ENCODE peak calls at places on chromosomes 11 and 22, in eight cellular contexts. One of them, this sample, is unnamed.
A peak's percentile ranks its signal among the peaks of the same experiment; 100 is the strongest.

GRCh38 chr22:31995046-31995445 is 48.0 kb upstream of the SLC5A1 start:
- DNase-seq in GF-D8: no peak
- DNase-seq in iPS-NIHi11: peak; percentile 25
- DNase-seq in NCI-H1417: no peak
- DNase-seq in stimulated activated CD4-positive, alpha-beta T cell treated with anti-CD3 and anti-CD28 coated beads, Interleukin-2, amount 100 ng/mL, for 48 hours: no peak
- DNase-seq in ELF-1: no peak
- DNase-seq in germinal center: no peak
- DNase-seq in AG10803: no peak
- DNase-seq in this sample: peak; percentile 38

GRCh38 chr11:19398772-19399542 is 158.2 kb upstream of the E2F8 start:
- DNase-seq in GF-D8: no peak
- DNase-seq in germinal center: no peak
- DNase-seq in NCI-H1417: no peak
- DNase-seq in AG10803: peak; percentile 71
- DNase-seq in ELF-1: no peak
- DNase-seq in stimulated activated CD4-positive, alpha-beta T cell treated with anti-CD3 and anti-CD28 coated beads, Interleukin-2, amount 100 ng/mL, for 48 hours: no peak
- DNase-seq in iPS-NIHi11: no peak
- DNase-seq in this sample: no peak

GRCh38 chr11:26187639-26188038 is 144.3 kb upstream of the ANO3 start:
- DNase-seq in NCI-H1417: no peak
- DNase-seq in AG10803: peak; percentile 88
- DNase-seq in GF-D8: no peak
- DNase-seq in ELF-1: no peak
- DNase-seq in iPS-NIHi11: no peak
- DNase-seq in germinal center: no peak
- DNase-seq in stimulated activated CD4-positive, alpha-beta T cell treated with anti-CD3 and anti-CD28 coated beads, Interleukin-2, amount 100 ng/mL, for 48 hours: no peak
- DNase-seq in this sample: peak; percentile 26

GRCh38 chr11:68329993-68330699 is 17.8 kb downstream of the LRP5 start:
- DNase-seq in AG10803: peak; percentile 61
- DNase-seq in germinal center: no peak
- DNase-seq in GF-D8: no peak
- DNase-seq in stimulated activated CD4-positive, alpha-beta T cell treated with anti-CD3 and anti-CD28 coated beads, Interleukin-2, amount 100 ng/mL, for 48 hours: no peak
- DNase-seq in NCI-H1417: no peak
- DNase-seq in iPS-NIHi11: no peak
- DNase-seq in ELF-1: no peak
- DNase-seq in this sample: no peak

GRCh38 chr11:92048415-92048814 is 176.2 kb upstream of the FAT3 start:
- DNase-seq in stimulated activated CD4-positive, alpha-beta T cell treated with anti-CD3 and anti-CD28 coated beads, Interleukin-2, amount 100 ng/mL, for 48 hours: no peak
- DNase-seq in AG10803: no peak
- DNase-seq in GF-D8: no peak
- DNase-seq in iPS-NIHi11: no peak
- DNase-seq in ELF-1: peak; percentile 4
- DNase-seq in NCI-H1417: no peak
- DNase-seq in germinal center: no peak
- DNase-seq in this sample: no peak

GRCh38 chr11:61477734-61478148 is 30.8 kb upstream of the LRRC10B start:
- DNase-seq in AG10803: no peak
- DNase-seq in NCI-H1417: peak; percentile 32
- DNase-seq in iPS-NIHi11: peak; percentile 88
- DNase-seq in stimulated activated CD4-positive, alpha-beta T cell treated with anti-CD3 and anti-CD28 coated beads, Interleukin-2, amount 100 ng/mL, for 48 hours: peak; percentile 41
- DNase-seq in germinal center: peak; percentile 77
- DNase-seq in ELF-1: peak; percentile 80
- DNase-seq in GF-D8: no peak
- DNase-seq in this sample: peak; percentile 52

GRCh38 chr11:105344938-105345337 is 205.4 kb upstream of the CARD18 start:
- DNase-seq in germinal center: no peak
- DNase-seq in ELF-1: no peak
- DNase-seq in NCI-H1417: no peak
- DNase-seq in stimulated activated CD4-positive, alpha-beta T cell treated with anti-CD3 and anti-CD28 coated beads, Interleukin-2, amount 100 ng/mL, for 48 hours: no peak
- DNase-seq in GF-D8: no peak
- DNase-seq in AG10803: no peak
- DNase-seq in iPS-NIHi11: no peak
- DNase-seq in this sample: no peak

GRCh38 chr22:26610072-26610958 is 7.5 kb downstream of the CRYBB1 start:
- DNase-seq in ELF-1: no peak
- DNase-seq in NCI-H1417: no peak
- DNase-seq in AG10803: peak; percentile 94
- DNase-seq in germinal center: peak; percentile 45
- DNase-seq in GF-D8: no peak
- DNase-seq in stimulated activated CD4-positive, alpha-beta T cell treated with anti-CD3 and anti-CD28 coated beads, Interleukin-2, amount 100 ng/mL, for 48 hours: peak; percentile 33
- DNase-seq in iPS-NIHi11: no peak
- DNase-seq in this sample: no peak

GRCh38 chr11:114366331-114367243 is 33.7 kb downstream of the C11orf71 start:
- DNase-seq in GF-D8: no peak
- DNase-seq in iPS-NIHi11: no peak
- DNase-seq in stimulated activated CD4-positive, alpha-beta T cell treated with anti-CD3 and anti-CD28 coated beads, Interleukin-2, amount 100 ng/mL, for 48 hours: no peak
- DNase-seq in NCI-H1417: no peak
- DNase-seq in AG10803: peak; percentile 88
- DNase-seq in germinal center: no peak
- DNase-seq in ELF-1: peak; percentile 5
- DNase-seq in this sample: peak; percentile 62

GRCh38 chr11:94705419-94705818 is 62.7 kb upstream of the AMOTL1 start:
- DNase-seq in ELF-1: no peak
- DNase-seq in germinal center: no peak
- DNase-seq in stimulated activated CD4-positive, alpha-beta T cell treated with anti-CD3 and anti-CD28 coated beads, Interleukin-2, amount 100 ng/mL, for 48 hours: no peak
- DNase-seq in iPS-NIHi11: no peak
- DNase-seq in GF-D8: no peak
- DNase-seq in NCI-H1417: no peak
- DNase-seq in AG10803: no peak
- DNase-seq in this sample: no peak

GRCh38 chr22:37502342-37503182 is 16.4 kb upstream of the MFNG start:
- DNase-seq in stimulated activated CD4-positive, alpha-beta T cell treated with anti-CD3 and anti-CD28 coated beads, Interleukin-2, amount 100 ng/mL, for 48 hours: no peak
- DNase-seq in NCI-H1417: no peak
- DNase-seq in ELF-1: peak; percentile 78
- DNase-seq in iPS-NIHi11: no peak
- DNase-seq in germinal center: no peak
- DNase-seq in GF-D8: no peak
- DNase-seq in AG10803: no peak
- DNase-seq in this sample: peak; percentile 55

GRCh38 chr11:126115820-126116319 is 53.2 kb upstream of the CDON start:
- DNase-seq in GF-D8: no peak
- DNase-seq in NCI-H1417: peak; percentile 80
- DNase-seq in stimulated activated CD4-positive, alpha-beta T cell treated with anti-CD3 and anti-CD28 coated beads, Interleukin-2, amount 100 ng/mL, for 48 hours: no peak
- DNase-seq in AG10803: peak; percentile 91
- DNase-seq in germinal center: no peak
- DNase-seq in ELF-1: peak; percentile 66
- DNase-seq in iPS-NIHi11: no peak
- DNase-seq in this sample: peak; percentile 75

GRCh38 chr11:45332486-45332934 is 46.4 kb upstream of the SYT13 start:
- DNase-seq in germinal center: peak; percentile 67
- DNase-seq in stimulated activated CD4-positive, alpha-beta T cell treated with anti-CD3 and anti-CD28 coated beads, Interleukin-2, amount 100 ng/mL, for 48 hours: peak; percentile 37
- DNase-seq in NCI-H1417: peak; percentile 52
- DNase-seq in GF-D8: no peak
- DNase-seq in ELF-1: peak; percentile 48
- DNase-seq in iPS-NIHi11: peak; percentile 85
- DNase-seq in AG10803: peak; percentile 23
- DNase-seq in this sample: peak; percentile 50

GRCh38 chr11:92627615-92628201 is 341.7 kb upstream of the MTNR1B start:
- DNase-seq in germinal center: no peak
- DNase-seq in ELF-1: no peak
- DNase-seq in AG10803: no peak
- DNase-seq in NCI-H1417: no peak
- DNase-seq in GF-D8: no peak
- DNase-seq in stimulated activated CD4-positive, alpha-beta T cell treated with anti-CD3 and anti-CD28 coated beads, Interleukin-2, amount 100 ng/mL, for 48 hours: no peak
- DNase-seq in iPS-NIHi11: no peak
- DNase-seq in this sample: no peak

GRCh38 chr11:65653229-65654225 is 9.2 kb downstream of the RELA start:
- DNase-seq in germinal center: no peak
- DNase-seq in ELF-1: no peak
- DNase-seq in AG10803: no peak
- DNase-seq in stimulated activated CD4-positive, alpha-beta T cell treated with anti-CD3 and anti-CD28 coated beads, Interleukin-2, amount 100 ng/mL, for 48 hours: no peak
- DNase-seq in NCI-H1417: no peak
- DNase-seq in GF-D8: no peak
- DNase-seq in iPS-NIHi11: no peak
- DNase-seq in this sample: no peak

GRCh38 chr22:18997306-18997924 is 61.3 kb upstream of the PRODH start:
- DNase-seq in iPS-NIHi11: no peak
- DNase-seq in AG10803: no peak
- DNase-seq in NCI-H1417: peak; percentile 35
- DNase-seq in ELF-1: no peak
- DNase-seq in GF-D8: no peak
- DNase-seq in stimulated activated CD4-positive, alpha-beta T cell treated with anti-CD3 and anti-CD28 coated beads, Interleukin-2, amount 100 ng/mL, for 48 hours: no peak
- DNase-seq in germinal center: no peak
- DNase-seq in this sample: no peak

GRCh38 chr11:19714387-19715363 is 2.0 kb downstream of the NAV2 start:
- DNase-seq in AG10803: peak; percentile 56
- DNase-seq in iPS-NIHi11: no peak
- DNase-seq in ELF-1: peak; percentile 35
- DNase-seq in germinal center: no peak
- DNase-seq in NCI-H1417: no peak
- DNase-seq in GF-D8: no peak
- DNase-seq in stimulated activated CD4-positive, alpha-beta T cell treated with anti-CD3 and anti-CD28 coated beads, Interleukin-2, amount 100 ng/mL, for 48 hours: no peak
- DNase-seq in this sample: peak; percentile 50

GRCh38 chr11:134445601-134446325 is 33.7 kb upstream of the B3GAT1 start:
- DNase-seq in ELF-1: no peak
- DNase-seq in stimulated activated CD4-positive, alpha-beta T cell treated with anti-CD3 and anti-CD28 coated beads, Interleukin-2, amount 100 ng/mL, for 48 hours: no peak
- DNase-seq in AG10803: no peak
- DNase-seq in NCI-H1417: no peak
- DNase-seq in GF-D8: no peak
- DNase-seq in iPS-NIHi11: no peak
- DNase-seq in germinal center: no peak
- DNase-seq in this sample: no peak

GRCh38 chr11:121194731-121195596 is 93.9 kb downstream of the TECTA start:
- DNase-seq in germinal center: peak; percentile 58
- DNase-seq in iPS-NIHi11: peak; percentile 68
- DNase-seq in GF-D8: no peak
- DNase-seq in ELF-1: peak; percentile 47
- DNase-seq in stimulated activated CD4-positive, alpha-beta T cell treated with anti-CD3 and anti-CD28 coated beads, Interleukin-2, amount 100 ng/mL, for 48 hours: peak; percentile 68
- DNase-seq in NCI-H1417: peak; percentile 84
- DNase-seq in AG10803: peak; percentile 57
- DNase-seq in this sample: peak; percentile 74

GRCh38 chr11:114145166-114145695 is 85.7 kb downstream of the ZBTB16 start:
- DNase-seq in ELF-1: no peak
- DNase-seq in germinal center: no peak
- DNase-seq in iPS-NIHi11: no peak
- DNase-seq in AG10803: no peak
- DNase-seq in GF-D8: no peak
- DNase-seq in stimulated activated CD4-positive, alpha-beta T cell treated with anti-CD3 and anti-CD28 coated beads, Interleukin-2, amount 100 ng/mL, for 48 hours: no peak
- DNase-seq in NCI-H1417: no peak
- DNase-seq in this sample: no peak

GRCh38 chr11:10923886-10924285 is 66.0 kb upstream of the ZBED5 start:
- DNase-seq in AG10803: no peak
- DNase-seq in iPS-NIHi11: no peak
- DNase-seq in NCI-H1417: no peak
- DNase-seq in germinal center: no peak
- DNase-seq in stimulated activated CD4-positive, alpha-beta T cell treated with anti-CD3 and anti-CD28 coated beads, Interleukin-2, amount 100 ng/mL, for 48 hours: no peak
- DNase-seq in GF-D8: no peak
- DNase-seq in ELF-1: no peak
- DNase-seq in this sample: no peak

GRCh38 chr11:21896216-21896615 is 296.7 kb upstream of the ANO5 start:
- DNase-seq in ELF-1: no peak
- DNase-seq in germinal center: no peak
- DNase-seq in AG10803: no peak
- DNase-seq in stimulated activated CD4-positive, alpha-beta T cell treated with anti-CD3 and anti-CD28 coated beads, Interleukin-2, amount 100 ng/mL, for 48 hours: no peak
- DNase-seq in iPS-NIHi11: no peak
- DNase-seq in GF-D8: no peak
- DNase-seq in NCI-H1417: no peak
- DNase-seq in this sample: no peak

GRCh38 chr22:28208036-28208435 is 289.0 kb upstream of the PITPNB start:
- DNase-seq in ELF-1: no peak
- DNase-seq in germinal center: no peak
- DNase-seq in stimulated activated CD4-positive, alpha-beta T cell treated with anti-CD3 and anti-CD28 coated beads, Interleukin-2, amount 100 ng/mL, for 48 hours: no peak
- DNase-seq in AG10803: no peak
- DNase-seq in GF-D8: no peak
- DNase-seq in iPS-NIHi11: no peak
- DNase-seq in NCI-H1417: no peak
- DNase-seq in this sample: no peak

GRCh38 chr11:126433244-126433846 is 77.9 kb downstream of the ST3GAL4 start:
- DNase-seq in AG10803: no peak
- DNase-seq in ELF-1: no peak
- DNase-seq in germinal center: no peak
- DNase-seq in GF-D8: no peak
- DNase-seq in iPS-NIHi11: no peak
- DNase-seq in stimulated activated CD4-positive, alpha-beta T cell treated with anti-CD3 and anti-CD28 coated beads, Interleukin-2, amount 100 ng/mL, for 48 hours: no peak
- DNase-seq in NCI-H1417: no peak
- DNase-seq in this sample: no peak

GRCh38 chr11:44176541-44177213 is 81.2 kb downstream of the EXT2 start:
- DNase-seq in germinal center: no peak
- DNase-seq in AG10803: no peak
- DNase-seq in stimulated activated CD4-positive, alpha-beta T cell treated with anti-CD3 and anti-CD28 coated beads, Interleukin-2, amount 100 ng/mL, for 48 hours: no peak
- DNase-seq in GF-D8: no peak
- DNase-seq in ELF-1: no peak
- DNase-seq in iPS-NIHi11: no peak
- DNase-seq in NCI-H1417: no peak
- DNase-seq in this sample: no peak

GRCh38 chr11:72972541-72973128 is 158.4 kb downstream of the ATG16L2 start:
- DNase-seq in ELF-1: no peak
- DNase-seq in NCI-H1417: no peak
- DNase-seq in stimulated activated CD4-positive, alpha-beta T cell treated with anti-CD3 and anti-CD28 coated beads, Interleukin-2, amount 100 ng/mL, for 48 hours: no peak
- DNase-seq in AG10803: peak; percentile 67
- DNase-seq in GF-D8: no peak
- DNase-seq in iPS-NIHi11: no peak
- DNase-seq in germinal center: no peak
- DNase-seq in this sample: no peak